ENCODE peak calls at places on chromosomes 5 and 9, in four cellular contexts. One of them, this sample, is unnamed.

GRCh38 chr9:26940779-26941178 is 6.3 kb downstream of the PLAA start:
- DNase-seq in SK-N-SH: no peak
- DNase-seq in GM12878: no peak
- DNase-seq in HepG2: no peak
- DNase-seq in this sample: no peak

GRCh38 chr9:116073826-116074225 is 79.8 kb upstream of the PAPPA start:
- DNase-seq in GM12878: no peak
- DNase-seq in SK-N-SH: no peak
- DNase-seq in HepG2: no peak
- DNase-seq in this sample: no peak

GRCh38 chr9:3490957-3491356 is 34.8 kb downstream of the RFX3 start:
- DNase-seq in GM12878: no peak
- DNase-seq in HepG2: no peak
- DNase-seq in SK-N-SH: no peak
- DNase-seq in this sample: no peak

GRCh38 chr5:56534102-56534501 is 281.2 kb upstream of the MAP3K1 start:
- DNase-seq in GM12878: no peak
- DNase-seq in SK-N-SH: no peak
- DNase-seq in HepG2: peak; percentile 46
- DNase-seq in this sample: peak; percentile 43

GRCh38 chr5:141373673-141374317 is at the start of gene PCDHGA6:
- DNase-seq in HepG2: no peak
- DNase-seq in GM12878: no peak
- DNase-seq in SK-N-SH: no peak
- DNase-seq in this sample: no peak

GRCh38 chr9:132059351-132059750 is 20.3 kb downstream of the MED27 start:
- DNase-seq in HepG2: no peak
- DNase-seq in GM12878: no peak
- DNase-seq in SK-N-SH: no peak
- DNase-seq in this sample: no peak

GRCh38 chr5:10857333-10857723 is 96.3 kb upstream of the DAP start:
- DNase-seq in GM12878: no peak
- DNase-seq in HepG2: no peak
- DNase-seq in SK-N-SH: no peak
- DNase-seq in this sample: no peak

GRCh38 chr5:179732918-179733763 is 519 bp downstream of the MAML1 start:
- DNase-seq in SK-N-SH: peak; percentile 83
- DNase-seq in GM12878: no peak
- DNase-seq in HepG2: no peak
- DNase-seq in this sample: peak; percentile 54

GRCh38 chr9:120778758-120779157 is 14.5 kb downstream of the FBXW2 start:
- DNase-seq in HepG2: peak; percentile 90
- DNase-seq in SK-N-SH: no peak
- DNase-seq in GM12878: no peak
- DNase-seq in this sample: peak; percentile 27

GRCh38 chr5:1734908-1735289 is 64.7 kb downstream of the MRPL36 start:
- DNase-seq in HepG2: no peak
- DNase-seq in GM12878: no peak
- DNase-seq in SK-N-SH: no peak
- DNase-seq in this sample: no peak

GRCh38 chr9:73180373-73180772 is 28.7 kb downstream of the ANXA1 start:
- DNase-seq in SK-N-SH: no peak
- DNase-seq in GM12878: no peak
- DNase-seq in HepG2: no peak
- DNase-seq in this sample: no peak

GRCh38 chr5:161432798-161433197 is 113.7 kb downstream of the GABRB2 start:
- DNase-seq in HepG2: no peak
- DNase-seq in GM12878: no peak
- DNase-seq in SK-N-SH: no peak
- DNase-seq in this sample: no peak

GRCh38 chr5:57441557-57441956 is 41.1 kb downstream of the ACTBL2 start:
- DNase-seq in HepG2: no peak
- DNase-seq in SK-N-SH: no peak
- DNase-seq in GM12878: no peak
- DNase-seq in this sample: no peak

GRCh38 chr9:115522928-115523327 is 405.0 kb upstream of the TNC start:
- DNase-seq in GM12878: no peak
- DNase-seq in SK-N-SH: no peak
- DNase-seq in HepG2: no peak
- DNase-seq in this sample: no peak

GRCh38 chr9:32550609-32551490 is 1.3 kb upstream of the SMIM27 start:
- DNase-seq in HepG2: peak; percentile 93
- DNase-seq in GM12878: peak; percentile 64
- DNase-seq in SK-N-SH: peak; percentile 98
- DNase-seq in this sample: peak; percentile 93

GRCh38 chr5:131406997-131407638 is 143.3 kb downstream of the CDC42SE2 start:
- DNase-seq in SK-N-SH: no peak
- DNase-seq in HepG2: peak; percentile 8
- DNase-seq in GM12878: no peak
- DNase-seq in this sample: no peak

GRCh38 chr5:150918613-150919012 is 13.8 kb upstream of the ZNF300 start:
- DNase-seq in HepG2: no peak
- DNase-seq in SK-N-SH: peak; percentile 5
- DNase-seq in GM12878: no peak
- DNase-seq in this sample: no peak

GRCh38 chr9:131598121-131598520 is 52.8 kb downstream of the PRRT1B start:
- DNase-seq in HepG2: no peak
- DNase-seq in SK-N-SH: no peak
- DNase-seq in GM12878: no peak
- DNase-seq in this sample: no peak

GRCh38 chr9:136545065-136545965 is 533 bp downstream of the NOTCH1 start:
- DNase-seq in GM12878: no peak
- DNase-seq in HepG2: no peak
- DNase-seq in SK-N-SH: peak; percentile 65
- DNase-seq in this sample: no peak

GRCh38 chr9:4967521-4967920 is 17.6 kb upstream of the JAK2 start:
- DNase-seq in HepG2: no peak
- DNase-seq in SK-N-SH: no peak
- DNase-seq in GM12878: no peak
- DNase-seq in this sample: no peak

GRCh38 chr5:32505718-32506117 is 61.2 kb upstream of the ZFR start:
- DNase-seq in HepG2: no peak
- DNase-seq in SK-N-SH: no peak
- DNase-seq in GM12878: no peak
- DNase-seq in this sample: no peak

GRCh38 chr9:96486351-96487029 is 36.5 kb downstream of the HABP4 start:
- DNase-seq in GM12878: no peak
- DNase-seq in HepG2: no peak
- DNase-seq in SK-N-SH: peak; percentile 65
- DNase-seq in this sample: no peak

GRCh38 chr5:116153687-116154174 is 68.9 kb downstream of the COMMD10 start:
- DNase-seq in HepG2: no peak
- DNase-seq in SK-N-SH: no peak
- DNase-seq in GM12878: no peak
- DNase-seq in this sample: no peak

GRCh38 chr9:33445941-33446506 is 1.4 kb downstream of the AQP3 start:
- DNase-seq in GM12878: no peak
- DNase-seq in SK-N-SH: no peak
- DNase-seq in HepG2: no peak
- DNase-seq in this sample: no peak

GRCh38 chr5:148653840-148654781 is at the start of gene HTR4:
- DNase-seq in GM12878: no peak
- DNase-seq in HepG2: no peak
- DNase-seq in SK-N-SH: peak; percentile 77
- DNase-seq in this sample: no peak

GRCh38 chr9:26893030-26893676 is 551 bp upstream of the CAAP1 start:
- DNase-seq in SK-N-SH: no peak
- DNase-seq in HepG2: no peak
- DNase-seq in GM12878: no peak
- DNase-seq in this sample: no peak

GRCh38 chr9:22158983-22159382 is 149.9 kb upstream of the CDKN2B start:
- DNase-seq in SK-N-SH: no peak
- DNase-seq in GM12878: no peak
- DNase-seq in HepG2: peak; percentile 85
- DNase-seq in this sample: peak; percentile 94

GRCh38 chr5:43854697-43855292 is 251.8 kb downstream of the NNT start:
- DNase-seq in HepG2: no peak
- DNase-seq in SK-N-SH: no peak
- DNase-seq in GM12878: no peak
- DNase-seq in this sample: no peak

GRCh38 chr5:142800776-142801494 is 30.8 kb downstream of the ARHGAP26 start:
- DNase-seq in SK-N-SH: no peak
- DNase-seq in GM12878: peak; percentile 48
- DNase-seq in HepG2: no peak
- DNase-seq in this sample: no peak

GRCh38 chr5:6598351-6598900 is 34.4 kb downstream of the NSUN2 start:
- DNase-seq in GM12878: no peak
- DNase-seq in HepG2: no peak
- DNase-seq in SK-N-SH: no peak
- DNase-seq in this sample: no peak

GRCh38 chr5:158563774-158564390 is 535.8 kb downstream of the EBF1 start:
- DNase-seq in SK-N-SH: no peak
- DNase-seq in GM12878: no peak
- DNase-seq in HepG2: no peak
- DNase-seq in this sample: no peak

GRCh38 chr5:58459276-58459859 is 518 bp downstream of the PLK2 start:
- DNase-seq in GM12878: no peak
- DNase-seq in HepG2: peak; percentile 1
- DNase-seq in SK-N-SH: no peak
- DNase-seq in this sample: peak; percentile 47

GRCh38 chr9:16344343-16344742 is 526.1 kb downstream of the BNC2 start:
- DNase-seq in SK-N-SH: no peak
- DNase-seq in HepG2: no peak
- DNase-seq in GM12878: no peak
- DNase-seq in this sample: peak; percentile 84

GRCh38 chr5:99033014-99033931 is 104.5 kb upstream of the CHD1 start:
- DNase-seq in SK-N-SH: no peak
- DNase-seq in HepG2: no peak
- DNase-seq in GM12878: no peak
- DNase-seq in this sample: no peak

DNA sequence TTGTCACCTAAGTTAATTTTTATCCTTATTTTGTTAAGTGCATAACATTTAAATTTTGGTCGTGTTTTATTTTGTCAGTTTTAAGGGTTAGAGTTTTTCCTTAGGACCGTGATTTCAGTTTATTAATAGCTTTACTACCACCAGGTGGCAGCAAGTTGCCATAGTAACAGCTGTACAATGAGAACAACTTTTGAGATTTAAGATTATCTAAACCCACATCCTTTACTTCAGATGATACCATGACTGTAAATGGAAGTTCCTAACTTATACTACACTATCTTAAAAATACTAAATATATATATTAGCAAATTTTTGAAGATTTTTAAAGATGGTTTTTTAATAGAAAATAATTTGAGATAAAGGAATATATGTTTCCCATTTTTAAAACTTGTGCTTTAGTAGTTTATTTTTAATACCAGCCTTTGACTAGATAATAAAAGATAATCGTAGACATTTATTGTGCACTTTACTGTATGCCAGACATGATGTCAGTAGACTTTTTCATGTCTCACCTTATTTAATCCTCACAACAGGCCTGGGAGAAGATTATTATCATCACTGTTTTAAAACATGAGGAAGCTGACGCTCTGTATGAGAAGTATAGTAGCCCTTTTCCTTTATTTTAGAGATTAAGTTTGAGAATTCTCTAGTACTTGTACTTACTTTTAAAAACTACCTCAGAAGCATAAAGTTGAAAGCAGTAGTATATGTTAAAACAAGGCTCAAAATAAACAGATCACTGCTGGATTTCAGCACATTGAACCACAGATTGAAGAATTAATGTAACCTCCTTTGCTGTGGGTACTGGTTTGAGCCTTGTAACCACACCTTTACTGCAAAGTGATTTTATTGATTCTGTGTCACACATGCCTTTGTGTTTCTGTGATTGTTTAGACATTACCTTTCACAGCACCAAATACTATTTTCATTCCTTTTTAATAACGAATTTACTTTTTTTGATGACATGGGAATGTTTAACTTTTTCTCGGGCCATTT is 27.5 kb downstream of the SREK1 start:
- DNase-seq in HepG2: peak; percentile 32
- DNase-seq in SK-N-SH: peak; percentile 34
- DNase-seq in GM12878: no peak
- DNase-seq in this sample: peak; percentile 50
- TF ChIP-seq CHD2 in HepG2: no peak
- TF ChIP-seq CHD2 in SK-N-SH: no peak
- TF ChIP-seq CHD2 in GM12878: no peak
- TF ChIP-seq CHD2 in this sample: no peak

DNA sequence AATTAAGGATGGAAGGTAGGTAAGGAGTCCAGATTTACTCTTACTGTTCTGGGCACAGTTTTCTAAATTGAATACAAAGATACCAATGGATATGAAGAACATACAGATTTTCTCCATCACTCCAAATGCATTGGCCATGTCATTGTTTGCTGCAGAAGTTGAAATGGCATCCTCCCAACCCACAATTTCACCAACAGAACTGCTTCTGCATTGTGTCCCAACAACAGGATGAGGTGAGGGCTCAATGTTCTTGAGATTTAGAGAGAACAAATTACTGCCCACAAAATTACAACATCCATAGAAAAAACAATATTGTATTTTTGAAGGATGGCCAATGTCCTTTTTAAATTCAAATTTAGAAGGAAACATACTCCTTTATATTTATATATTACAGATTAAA is 88.9 kb downstream of the NUDT12 start:
- DNase-seq in HepG2: no peak
- DNase-seq in GM12878: no peak
- DNase-seq in SK-N-SH: no peak
- DNase-seq in this sample: no peak
- TF ChIP-seq PBX3 in HepG2: no peak
- TF ChIP-seq PBX3 in GM12878: no peak
- TF ChIP-seq PBX3 in SK-N-SH: no peak
- TF ChIP-seq PBX3 in this sample: no peak

DNA sequence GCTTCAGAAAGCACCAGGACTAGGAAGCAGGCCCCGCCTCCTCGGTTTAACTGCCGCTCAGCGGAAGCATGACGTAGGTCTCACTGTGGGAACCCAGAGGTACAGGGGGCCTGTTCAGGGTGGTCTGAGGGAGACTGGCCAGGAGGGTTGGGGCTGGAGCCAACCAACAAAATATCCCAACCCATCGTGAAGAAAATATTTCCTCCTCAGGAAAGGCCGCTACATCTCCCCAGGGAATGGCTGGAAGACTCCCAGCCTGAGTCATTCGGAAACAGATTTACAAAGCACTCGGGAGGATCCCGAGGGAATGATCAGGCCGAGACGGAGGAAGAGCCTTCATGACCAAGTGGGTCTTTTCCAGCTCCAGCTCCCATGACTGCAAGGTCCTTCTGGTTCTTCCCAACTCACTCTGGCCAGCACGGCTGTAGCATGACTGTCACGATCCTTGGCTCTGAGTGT is 100.8 kb downstream of the LHFPL2 start:
- DNase-seq in HepG2: no peak
- DNase-seq in GM12878: no peak
- DNase-seq in SK-N-SH: no peak
- DNase-seq in this sample: no peak
- TF ChIP-seq CHD2 in HepG2: no peak
- TF ChIP-seq CHD2 in GM12878: no peak
- TF ChIP-seq CHD2 in SK-N-SH: no peak
- TF ChIP-seq CHD2 in this sample: no peak

GRCh38 chr5:25027016-25027415 is 382.2 kb upstream of the CDH10 start:
- DNase-seq in HepG2: no peak
- DNase-seq in GM12878: no peak
- DNase-seq in SK-N-SH: no peak
- DNase-seq in this sample: no peak

GRCh38 chr5:25028994-25029393 is 384.2 kb upstream of the CDH10 start:
- DNase-seq in GM12878: no peak
- DNase-seq in HepG2: no peak
- DNase-seq in SK-N-SH: no peak
- DNase-seq in this sample: no peak

GRCh38 chr5:25020454-25020853 is 375.7 kb upstream of the CDH10 start:
- DNase-seq in SK-N-SH: no peak
- DNase-seq in HepG2: no peak
- DNase-seq in GM12878: no peak
- DNase-seq in this sample: no peak

GRCh38 chr5:25025836-25026235 is 381.1 kb upstream of the CDH10 start:
- DNase-seq in SK-N-SH: no peak
- DNase-seq in HepG2: no peak
- DNase-seq in GM12878: no peak
- DNase-seq in this sample: no peak
- TF ChIP-seq PBX3 in SK-N-SH: no peak
- TF ChIP-seq PBX3 in HepG2: no peak
- TF ChIP-seq PBX3 in GM12878: no peak
- TF ChIP-seq PBX3 in this sample: no peak

This sample was measured in A549.